ENCODE peak calls at places on chromosomes 12 and 14, in six cellular contexts. D is neuronal stem cell; I is heart right ventricle; A is GM12864; E is A549; K is CD4-positive, CD25-positive, alpha-beta regulatory T cell. Q is an unnamed sample.

GRCh38 chr14:68000516-68000915 is 180.9 kb downstream of the RAD51B start:
- DNase-seq in E (no peak), I (no peak), D (no peak), K (no peak), A (no peak), Q (no peak)

GRCh38 chr14:20803221-20803620 is 577 bp upstream of the RNASE1 start:
- DNase-seq in I (no peak), D (no peak), A (no peak), E (no peak), K (no peak), Q (no peak)

GRCh38 chr12:62784576-62784975 is 150.4 kb downstream of the PPM1H start:
- DNase-seq in A (no peak), D (no peak), E (no peak), I (no peak), K (no peak), Q (no peak)

GRCh38 chr12:77924703-77925102 is 94.0 kb downstream of the NAV3 start:
- DNase-seq in K (no peak), A (no peak), I (no peak), D (no peak), E (no peak), Q (no peak)

GRCh38 chr12:121227294-121227693 is 17.4 kb downstream of the P2RX4 start:
- DNase-seq in A (peak), I (no peak), E (no peak), D (no peak), K (no peak), Q (peak)

GRCh38 chr12:121128908-121129704 is 3.6 kb upstream of the P2RX7 start:
- DNase-seq in D (no peak), I (peak), A (peak), K (peak), E (peak), Q (peak)

GRCh38 chr14:51604078-51604477 is 47.6 kb upstream of the FRMD6 start:
- DNase-seq in D (no peak), I (no peak), E (no peak), A (no peak), K (no peak), Q (no peak)

GRCh38 chr12:49327368-49327767 is 4.3 kb downstream of the TROAP start:
- DNase-seq in E (no peak), A (no peak), K (no peak), D (no peak), I (no peak), Q (no peak)

GRCh38 chr14:96671218-96671617 is 126.0 kb upstream of the VRK1 start:
- DNase-seq in A (no peak), D (no peak), E (no peak), K (no peak), I (no peak), Q (no peak)

GRCh38 chr12:44581642-44582242 is 294.4 kb downstream of the NELL2 start:
- DNase-seq in K (no peak), I (no peak), D (peak), A (no peak), E (no peak), Q (no peak)

GRCh38 chr14:35257809-35258208 is 34.4 kb upstream of the PSMA6 start:
- DNase-seq in D (no peak), E (no peak), I (no peak), A (no peak), K (no peak), Q (no peak)

GRCh38 chr12:116317986-116318737 is 40.7 kb upstream of the MED13L start:
- DNase-seq in E (no peak), A (no peak), D (no peak), K (no peak), I (no peak), Q (peak)

GRCh38 chr12:52165096-52165855 is 26.5 kb downstream of the KRT80 start:
- DNase-seq in K (no peak), D (no peak), A (no peak), I (no peak), E (no peak), Q (no peak)

GRCh38 chr14:66619952-66620351 is 112.0 kb downstream of the GPHN start:
- DNase-seq in D (no peak), K (no peak), E (no peak), I (no peak), A (no peak), Q (no peak)

GRCh38 chr14:96400495-96400894 is 8.6 kb downstream of the AK7 start:
- DNase-seq in K (no peak), A (no peak), I (no peak), E (no peak), D (no peak), Q (no peak)

GRCh38 chr12:63843613-63844390 is 698 bp upstream of the SRGAP1 start:
- DNase-seq in K (peak), I (peak), A (peak), E (peak), D (peak), Q (peak)

GRCh38 chr12:63848450-63848849 is 4.0 kb downstream of the SRGAP1 start:
- DNase-seq in A (no peak), D (no peak), I (no peak), K (no peak), E (no peak), Q (no peak)

GRCh38 chr12:63844391-63845341 is at the start of gene SRGAP1:
- DNase-seq in D (peak), I (peak), A (no peak), E (peak), K (peak), Q (peak)

GRCh38 chr12:63846249-63846967 is 1.9 kb downstream of the SRGAP1 start:
- DNase-seq in E (peak), D (no peak), A (no peak), K (no peak), I (no peak), Q (no peak)

GRCh38 chr12:63845726-63846125 is 1.2 kb downstream of the SRGAP1 start:
- DNase-seq in D (no peak), I (no peak), A (no peak), E (peak), K (no peak), Q (peak)
- H3K4me3 ChIP-seq in D (no peak), I (no peak), A (no peak), E (peak), K (no peak), Q (peak)

DNA sequence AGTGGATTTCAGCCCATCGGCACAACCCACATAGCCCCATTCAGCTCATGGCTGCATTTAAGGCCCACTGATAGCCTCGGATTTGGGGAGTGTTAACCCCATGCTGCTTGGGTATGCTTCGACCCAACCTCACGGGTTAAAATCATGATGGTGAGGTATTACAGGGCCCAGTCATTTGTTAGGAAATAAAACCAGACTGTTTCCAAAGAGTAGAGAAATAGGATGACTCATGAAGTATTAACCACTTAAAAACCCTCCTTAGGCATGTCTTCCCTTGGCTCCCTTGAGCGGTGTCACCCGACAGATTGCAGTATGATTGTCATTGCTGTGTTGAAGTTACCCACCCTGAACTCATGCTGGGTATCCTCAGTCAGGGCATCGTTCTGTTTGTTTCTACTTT is 289.1 kb downstream of the CACNA1C start:
- DNase-seq in E (no peak), A (no peak), K (no peak), I (no peak), D (no peak), Q (no peak)
- H3K4me3 ChIP-seq in E (no peak), A (no peak), K (no peak), I (no peak), D (no peak), Q (no peak)

GRCh38 chr14:85536835-85537195 is 6.9 kb downstream of the FLRT2 start:
- DNase-seq in E (no peak), I (no peak), D (no peak), A (no peak), K (no peak), Q (no peak)
- H3K4me3 ChIP-seq in E (no peak), I (no peak), D (no peak), A (no peak), K (no peak), Q (no peak)

DNA sequence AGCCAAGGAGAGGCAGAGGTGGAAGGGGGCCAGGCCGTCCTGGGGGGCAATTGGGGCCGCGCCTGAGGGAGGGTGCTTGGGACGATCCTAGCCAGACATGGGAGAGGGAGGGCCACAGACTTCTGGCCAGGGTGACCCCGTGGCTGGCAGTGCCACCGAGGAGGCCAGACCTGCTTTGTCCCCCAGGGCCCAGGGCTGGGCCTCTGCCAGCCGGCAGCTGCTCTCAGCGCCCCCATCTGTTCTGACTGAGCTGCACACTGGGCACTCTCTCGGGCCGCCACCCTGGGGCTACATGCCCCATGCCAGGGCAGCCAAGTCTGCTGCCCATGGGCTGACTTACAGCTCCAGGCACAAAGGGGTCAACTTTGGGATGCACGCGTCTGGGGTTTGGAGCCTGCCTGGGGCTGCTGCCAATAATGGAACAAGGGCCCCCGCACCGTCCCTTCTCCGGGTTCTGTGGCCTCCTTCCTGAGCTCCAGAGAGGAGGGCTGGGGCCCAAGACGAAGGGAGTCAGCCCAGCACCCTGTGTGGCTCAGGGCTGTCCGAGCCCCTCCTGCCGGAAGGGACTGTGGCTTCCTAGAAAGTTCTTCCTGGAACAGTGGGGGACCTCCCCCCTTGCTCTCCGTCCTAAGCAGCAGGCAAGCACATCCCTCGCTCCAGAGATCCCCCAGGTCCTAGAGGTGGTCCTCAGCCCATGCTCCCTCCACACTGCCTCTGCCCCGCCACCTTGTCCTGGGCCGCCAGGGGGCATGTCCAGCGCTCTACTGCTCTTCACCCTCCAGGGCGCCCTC is 1.1 kb downstream of the ADSS1 start:
- DNase-seq in A (no peak), I (peak), E (peak), K (no peak), D (no peak), Q (no peak)
- H3K4me3 ChIP-seq in A (no peak), I (peak), E (peak), K (no peak), D (peak), Q (no peak)

GRCh38 chr14:75042040-75042439 is 9.2 kb downstream of the MLH3 start:
- DNase-seq in E (peak), A (no peak), K (no peak), I (no peak), D (no peak), Q (no peak)
- H3K4me3 ChIP-seq in E (peak), A (no peak), K (no peak), I (no peak), D (no peak), Q (no peak)

DNA sequence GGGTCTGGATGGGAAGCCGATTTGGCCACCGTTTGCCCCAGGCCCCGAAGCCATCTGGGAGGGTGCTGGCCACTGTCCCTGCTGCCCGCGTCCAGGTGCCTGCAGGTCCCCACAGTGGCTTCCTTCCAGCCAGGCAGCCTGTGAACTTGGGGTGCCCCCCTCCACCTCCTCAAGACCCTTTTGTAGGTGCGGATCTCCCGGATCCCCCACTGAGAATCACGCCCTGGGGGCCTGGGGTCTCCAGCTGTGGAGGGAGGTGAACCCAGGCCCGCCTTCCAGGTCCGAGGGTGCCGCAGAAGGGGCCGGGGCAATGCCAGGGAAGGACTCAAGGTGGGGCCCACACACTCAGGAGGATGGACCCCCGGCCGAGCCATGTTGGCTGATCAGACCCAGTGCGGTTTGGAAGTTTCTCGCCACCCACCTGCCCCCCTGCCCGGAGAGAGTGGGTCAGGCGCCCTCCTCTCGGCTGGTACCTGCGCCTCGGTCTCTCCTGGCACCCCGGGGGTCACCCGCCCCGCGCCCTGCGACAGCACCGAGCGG is 1.7 kb downstream of the MMP17 start:
- DNase-seq in D (no peak), I (no peak), K (no peak), A (no peak), E (no peak), Q (no peak)
- H3K4me3 ChIP-seq in D (peak), I (peak), K (no peak), A (no peak), E (peak), Q (no peak)

DNA sequence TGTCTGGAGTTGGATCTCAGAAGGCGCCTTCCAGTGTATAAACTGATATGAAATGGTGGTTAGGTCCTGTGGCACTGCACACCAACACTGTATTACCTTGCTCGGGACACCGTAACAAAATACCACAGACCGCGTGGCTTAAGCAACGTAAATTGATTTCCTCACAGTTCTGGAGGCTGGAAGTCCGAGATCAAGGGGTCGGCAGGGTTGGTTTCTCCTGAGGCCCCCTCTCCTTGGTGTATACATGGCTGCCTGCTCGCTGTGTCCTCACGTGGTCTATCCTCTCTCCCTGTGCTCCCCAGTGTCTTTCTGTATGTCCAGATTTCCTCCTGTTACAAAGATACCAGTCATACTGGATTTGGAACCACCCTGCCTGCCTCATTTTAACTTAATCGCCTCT is 128.4 kb downstream of the FBXL14 start:
- DNase-seq in D (no peak), E (no peak), A (no peak), K (no peak), I (no peak), Q (no peak)
- H3K4me3 ChIP-seq in D (no peak), E (no peak), A (no peak), K (no peak), I (no peak), Q (no peak)

GRCh38 chr12:107761502-107761904 is 566 bp upstream of the PRDM4 start:
- DNase-seq in K (peak), A (no peak), D (no peak), E (no peak), I (no peak), Q (no peak)

GRCh38 chr12:107760817-107761501 is at the start of gene PRDM4:
- DNase-seq in E (peak), I (peak), D (peak), K (peak), A (peak), Q (peak)

GRCh38 chr12:107760207-107760816 is 625 bp downstream of the PRDM4 start:
- DNase-seq in I (peak), A (no peak), E (peak), K (peak), D (peak), Q (peak)

GRCh38 chr12:107762874-107763273 is 1.9 kb upstream of the PRDM4 start:
- DNase-seq in K (no peak), I (no peak), D (no peak), E (no peak), A (no peak), Q (no peak)

GRCh38 chr12:107759410-107759809 is 1.5 kb downstream of the PRDM4 start:
- DNase-seq in E (peak), K (peak), I (no peak), A (no peak), D (no peak), Q (peak)
- H3K4me3 ChIP-seq in E (peak), K (peak), I (no peak), A (peak), D (no peak), Q (peak)

GRCh38 chr12:47004634-47005033 is 74.8 kb upstream of the PCED1B start:
- DNase-seq in A (no peak), D (no peak), I (no peak), E (no peak), K (no peak), Q (peak)

GRCh38 chr12:46998811-46999368 is 80.5 kb upstream of the PCED1B start:
- DNase-seq in A (no peak), K (no peak), E (peak), D (no peak), I (no peak), Q (no peak)
- H3K4me3 ChIP-seq in A (no peak), K (no peak), E (no peak), D (no peak), I (no peak), Q (no peak)

GRCh38 chr14:21923820-21924219 is 250.2 kb upstream of the OR4E1 start:
- DNase-seq in I (no peak), K (peak), D (no peak), A (no peak), E (no peak), Q (peak)
- H3K4me3 ChIP-seq in I (no peak), K (peak), D (no peak), A (no peak), E (no peak), Q (no peak)